ENCODE peak calls at places on chromosomes 13 and 19, in six cellular contexts. U, B, G, C, Q and K are unnamed samples.

GRCh38 chr19:35518313-35518712 is 4.9 kb upstream of the DMKN start:
- DNase-seq in C (peak), U (peak), B (no peak), G (no peak), Q (peak), K (no peak)

GRCh38 chr19:52474351-52475127 is 21.2 kb downstream of the ZNF578 start:
- DNase-seq in U (no peak), G (no peak), C (no peak), B (no peak), Q (no peak), K (no peak)

GRCh38 chr13:98478134-98479129 is 98.5 kb downstream of the STK24 start:
- DNase-seq in B (no peak), Q (peak), C (no peak), U (peak), G (no peak), K (no peak)

GRCh38 chr19:33388817-33389573 is 15.5 kb downstream of the CEBPG start:
- DNase-seq in B (peak), C (no peak), Q (no peak), U (no peak), G (peak), K (no peak)

GRCh38 chr19:16259385-16260159 is 61.9 kb downstream of the AP1M1 start:
- DNase-seq in G (peak), B (no peak), Q (peak), C (no peak), U (no peak), K (no peak)

GRCh38 chr13:72166102-72166660 is 299.2 kb upstream of the DACH1 start:
- DNase-seq in U (peak), C (no peak), G (no peak), B (no peak), Q (no peak), K (no peak)

GRCh38 chr19:9673912-9674668 is 810 bp downstream of the ZNF562 start:
- DNase-seq in C (peak), B (no peak), U (peak), G (no peak), Q (peak), K (no peak)

GRCh38 chr19:34556500-34556899 is 74.9 kb downstream of the WTIP start:
- DNase-seq in C (peak), U (peak), B (peak), G (no peak), Q (peak), K (no peak)

GRCh38 chr13:71587778-71588177 is 279.2 kb downstream of the DACH1 start:
- DNase-seq in B (no peak), U (no peak), Q (no peak), C (no peak), G (no peak), K (no peak)

GRCh38 chr13:97496511-97496910 is 62.5 kb downstream of the RAP2A start:
- DNase-seq in B (no peak), Q (no peak), C (no peak), G (no peak), U (no peak), K (no peak)

GRCh38 chr13:112808377-112809140 is 118.7 kb downstream of the ATP11A start:
- DNase-seq in C (no peak), U (no peak), Q (no peak), G (no peak), B (no peak), K (no peak)

GRCh38 chr19:42528354-42529247 is at the start of gene CEACAM1:
- DNase-seq in Q (peak), G (no peak), B (no peak), U (peak), C (no peak), K (no peak)

GRCh38 chr13:72151241-72151640 is 284.2 kb upstream of the DACH1 start:
- DNase-seq in C (peak), G (no peak), B (no peak), U (peak), Q (no peak), K (no peak)

GRCh38 chr19:37329686-37330085 is 41.2 kb upstream of the ZNF527 start:
- DNase-seq in C (no peak), B (no peak), U (no peak), Q (peak), G (no peak), K (no peak)

GRCh38 chr13:32415019-32415418 is 12.9 kb downstream of the N4BP2L1 start:
- DNase-seq in B (no peak), Q (peak), C (no peak), U (no peak), G (no peak), K (no peak)

GRCh38 chr13:99374994-99375805 is 68.0 kb upstream of the GPR183 start:
- DNase-seq in B (no peak), Q (no peak), G (peak), U (no peak), C (no peak), K (no peak)

GRCh38 chr13:45799451-45799850 is 52.1 kb downstream of the SIAH3 start:
- DNase-seq in C (no peak), G (no peak), U (no peak), Q (no peak), B (no peak), K (no peak)

GRCh38 chr13:29502391-29503008 is 93.0 kb downstream of the SLC7A1 start:
- DNase-seq in Q (no peak), G (no peak), C (no peak), B (no peak), U (no peak), K (no peak)

GRCh38 chr13:30713133-30713532 is 22.2 kb upstream of the ALOX5AP start:
- DNase-seq in U (peak), Q (no peak), C (no peak), B (no peak), G (no peak), K (no peak)